ENCODE peak calls at places on chromosome 1, in nine cellular contexts. One of them, this sample, is unnamed.

GRCh38 chr1:229107302-229107815 is 163.6 kb upstream of the RAB4A start:
- DNase-seq in adrenal gland: peak; percentile 6
- DNase-seq in neuronal stem cell: no peak
- DNase-seq in heart right ventricle: no peak
- DNase-seq in K562: no peak
- DNase-seq in upper lobe of right lung: no peak
- DNase-seq in CD8-positive, alpha-beta T cell: no peak
- DNase-seq in SK-N-SH: no peak
- DNase-seq in breast epithelium: no peak
- DNase-seq in this sample: no peak

GRCh38 chr1:88892146-88892877 is 945 bp upstream of the GTF2B start:
- DNase-seq in adrenal gland: no peak
- DNase-seq in neuronal stem cell: no peak
- DNase-seq in heart right ventricle: no peak
- DNase-seq in K562: no peak
- DNase-seq in upper lobe of right lung: no peak
- DNase-seq in CD8-positive, alpha-beta T cell: no peak
- DNase-seq in SK-N-SH: peak; percentile 12
- DNase-seq in breast epithelium: no peak
- DNase-seq in this sample: no peak

GRCh38 chr1:230303822-230304221 is 122.3 kb downstream of the PGBD5 start:
- DNase-seq in adrenal gland: peak; percentile 80
- DNase-seq in neuronal stem cell: no peak
- DNase-seq in heart right ventricle: no peak
- DNase-seq in K562: no peak
- DNase-seq in upper lobe of right lung: no peak
- DNase-seq in CD8-positive, alpha-beta T cell: no peak
- DNase-seq in SK-N-SH: no peak
- DNase-seq in breast epithelium: no peak
- DNase-seq in this sample: no peak

GRCh38 chr1:91440845-91441244 is 36.2 kb upstream of the HFM1 start:
- DNase-seq in adrenal gland: no peak
- DNase-seq in neuronal stem cell: no peak
- DNase-seq in heart right ventricle: no peak
- DNase-seq in K562: no peak
- DNase-seq in upper lobe of right lung: no peak
- DNase-seq in CD8-positive, alpha-beta T cell: no peak
- DNase-seq in SK-N-SH: peak; percentile 21
- DNase-seq in breast epithelium: no peak
- DNase-seq in this sample: no peak

GRCh38 chr1:8014381-8014988 is 11.6 kb downstream of the ERRFI1 start:
- DNase-seq in adrenal gland: no peak
- DNase-seq in neuronal stem cell: no peak
- DNase-seq in heart right ventricle: no peak
- DNase-seq in K562: no peak
- DNase-seq in upper lobe of right lung: no peak
- DNase-seq in CD8-positive, alpha-beta T cell: no peak
- DNase-seq in SK-N-SH: no peak
- DNase-seq in breast epithelium: no peak
- DNase-seq in this sample: no peak

GRCh38 chr1:212366901-212367300 is 47.8 kb downstream of the PACC1 start:
- DNase-seq in adrenal gland: no peak
- DNase-seq in neuronal stem cell: no peak
- DNase-seq in heart right ventricle: no peak
- DNase-seq in K562: no peak
- DNase-seq in upper lobe of right lung: no peak
- DNase-seq in CD8-positive, alpha-beta T cell: no peak
- DNase-seq in SK-N-SH: no peak
- DNase-seq in breast epithelium: no peak
- DNase-seq in this sample: no peak

GRCh38 chr1:226608699-226609505 is 60.3 kb downstream of the STUM start:
- DNase-seq in adrenal gland: peak; percentile 81
- DNase-seq in neuronal stem cell: peak; percentile 72
- DNase-seq in heart right ventricle: peak; percentile 53
- DNase-seq in K562: peak; percentile 85
- DNase-seq in upper lobe of right lung: peak; percentile 81
- DNase-seq in CD8-positive, alpha-beta T cell: peak; percentile 69
- DNase-seq in SK-N-SH: peak; percentile 84
- DNase-seq in breast epithelium: no peak
- DNase-seq in this sample: peak; percentile 89

GRCh38 chr1:8142955-8143629 is 117.0 kb upstream of the ERRFI1 start:
- DNase-seq in adrenal gland: no peak
- DNase-seq in neuronal stem cell: no peak
- DNase-seq in heart right ventricle: no peak
- DNase-seq in K562: no peak
- DNase-seq in upper lobe of right lung: no peak
- DNase-seq in CD8-positive, alpha-beta T cell: no peak
- DNase-seq in SK-N-SH: no peak
- DNase-seq in breast epithelium: no peak
- DNase-seq in this sample: no peak

GRCh38 chr1:235712812-235713211 is 63.2 kb upstream of the GNG4 start:
- DNase-seq in adrenal gland: no peak
- DNase-seq in neuronal stem cell: no peak
- DNase-seq in heart right ventricle: no peak
- DNase-seq in K562: no peak
- DNase-seq in upper lobe of right lung: no peak
- DNase-seq in CD8-positive, alpha-beta T cell: no peak
- DNase-seq in SK-N-SH: no peak
- DNase-seq in breast epithelium: no peak
- DNase-seq in this sample: no peak

GRCh38 chr1:201265771-201266170 is 17.5 kb upstream of the PKP1 start:
- DNase-seq in adrenal gland: no peak
- DNase-seq in neuronal stem cell: no peak
- DNase-seq in heart right ventricle: no peak
- DNase-seq in K562: no peak
- DNase-seq in upper lobe of right lung: no peak
- DNase-seq in CD8-positive, alpha-beta T cell: no peak
- DNase-seq in SK-N-SH: no peak
- DNase-seq in breast epithelium: no peak
- DNase-seq in this sample: no peak

DNA sequence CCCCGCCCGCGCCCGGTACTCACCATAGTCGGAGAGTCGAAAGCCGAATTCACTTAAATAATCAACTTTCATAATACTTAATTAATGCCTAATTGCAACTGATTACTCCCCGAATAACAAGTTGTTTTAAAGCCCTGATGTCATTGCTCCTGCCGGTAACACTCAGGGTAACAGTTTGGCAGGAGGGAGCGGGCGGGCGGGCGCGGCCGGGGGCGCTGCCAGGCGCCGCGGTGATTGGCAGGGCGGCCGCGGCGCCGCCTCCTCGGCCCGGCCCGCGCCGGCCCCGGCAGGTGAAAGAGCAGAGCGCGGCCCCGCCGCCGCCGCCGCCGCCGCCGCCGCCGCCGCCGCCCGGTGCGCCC is 102.2 kb downstream of the CASZ1 start:
- DNase-seq in adrenal gland: no peak
- DNase-seq in neuronal stem cell: no peak
- DNase-seq in heart right ventricle: no peak
- DNase-seq in K562: no peak
- DNase-seq in upper lobe of right lung: no peak
- DNase-seq in CD8-positive, alpha-beta T cell: peak; percentile 72
- DNase-seq in SK-N-SH: no peak
- DNase-seq in breast epithelium: no peak
- DNase-seq in this sample: peak; percentile 59
- H3K4me1 ChIP-seq in adrenal gland: peaks cover 25% of the 10 kb centered on the region
- H3K4me1 ChIP-seq in neuronal stem cell: peaks cover 3% of the 10 kb centered on the region
- H3K4me1 ChIP-seq in heart right ventricle: peaks cover 46% of the 10 kb centered on the region
- H3K4me1 ChIP-seq in K562: peaks cover 3% of the 10 kb centered on the region
- H3K4me1 ChIP-seq in upper lobe of right lung: peaks cover 24% of the 10 kb centered on the region
- H3K4me1 ChIP-seq in CD8-positive, alpha-beta T cell: peaks cover 17% of the 10 kb centered on the region
- H3K4me1 ChIP-seq in SK-N-SH: peaks cover 9% of the 10 kb centered on the region
- H3K4me1 ChIP-seq in breast epithelium: peaks cover 9% of the 10 kb centered on the region
- H3K4me1 ChIP-seq in this sample: no peaks in the 10 kb centered on the region

DNA sequence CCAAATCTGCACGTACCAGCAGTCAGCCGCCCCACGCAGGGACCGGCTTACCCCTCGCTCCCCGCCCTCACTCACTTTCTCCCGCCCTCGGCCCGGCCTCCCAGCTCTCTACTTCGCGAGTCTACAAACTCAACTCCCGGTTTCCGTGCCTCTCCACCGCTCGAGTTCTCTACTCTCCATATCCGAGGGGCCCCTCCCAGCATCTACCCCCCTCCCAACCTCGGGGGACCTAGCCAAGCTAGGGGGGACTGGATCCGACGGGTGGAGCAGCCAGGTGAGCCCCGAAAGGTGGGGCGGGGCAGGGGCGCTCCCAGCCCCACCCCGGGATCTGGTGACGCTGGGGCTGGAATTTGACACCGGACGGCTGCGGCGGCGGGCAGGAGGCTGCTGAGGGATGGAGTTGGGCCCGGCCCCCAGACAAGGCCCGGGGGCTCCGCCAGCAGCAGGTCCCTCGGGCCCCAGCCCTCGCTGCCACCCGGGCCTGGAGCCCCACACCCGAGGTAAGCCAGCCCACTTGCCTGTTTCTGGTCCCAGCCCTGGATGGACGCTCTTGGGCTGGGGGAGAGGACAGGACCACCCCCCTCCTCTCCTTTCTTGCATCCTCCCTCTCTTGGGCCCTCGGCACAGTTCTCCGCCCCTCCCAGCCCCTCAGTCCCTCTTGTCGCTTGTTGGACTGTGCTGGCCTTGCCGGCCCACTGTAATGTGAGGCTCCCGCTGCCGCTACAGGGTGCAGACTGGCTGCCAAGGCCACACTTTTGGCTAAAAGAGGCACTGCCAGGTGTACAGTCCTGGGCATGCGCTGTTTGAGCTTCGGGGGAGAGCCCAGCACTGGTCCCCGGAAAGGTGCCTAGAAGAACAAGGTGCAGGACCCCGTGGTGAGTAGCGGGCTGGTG is at the start of gene ARTN:
- DNase-seq in adrenal gland: no peak
- DNase-seq in neuronal stem cell: peak; percentile 53
- DNase-seq in heart right ventricle: no peak
- DNase-seq in K562: no peak
- DNase-seq in upper lobe of right lung: peak; percentile 75
- DNase-seq in CD8-positive, alpha-beta T cell: no peak
- DNase-seq in SK-N-SH: no peak
- DNase-seq in breast epithelium: no peak
- DNase-seq in this sample: no peak
- H3K4me3 ChIP-seq in adrenal gland: no peak within 1 kb of the TSS
- H3K4me3 ChIP-seq in neuronal stem cell: no peak within 1 kb of the TSS
- H3K4me3 ChIP-seq in heart right ventricle: peak within 1 kb of the TSS; percentile 38
- H3K4me3 ChIP-seq in K562: no peak within 1 kb of the TSS
- H3K4me3 ChIP-seq in upper lobe of right lung: peak within 1 kb of the TSS; percentile 46
- H3K4me3 ChIP-seq in CD8-positive, alpha-beta T cell: no peak within 1 kb of the TSS
- H3K4me3 ChIP-seq in SK-N-SH: no peak within 1 kb of the TSS
- H3K4me3 ChIP-seq in breast epithelium: peak within 1 kb of the TSS; percentile 23
- H3K4me3 ChIP-seq in this sample: no peak within 1 kb of the TSS

DNA sequence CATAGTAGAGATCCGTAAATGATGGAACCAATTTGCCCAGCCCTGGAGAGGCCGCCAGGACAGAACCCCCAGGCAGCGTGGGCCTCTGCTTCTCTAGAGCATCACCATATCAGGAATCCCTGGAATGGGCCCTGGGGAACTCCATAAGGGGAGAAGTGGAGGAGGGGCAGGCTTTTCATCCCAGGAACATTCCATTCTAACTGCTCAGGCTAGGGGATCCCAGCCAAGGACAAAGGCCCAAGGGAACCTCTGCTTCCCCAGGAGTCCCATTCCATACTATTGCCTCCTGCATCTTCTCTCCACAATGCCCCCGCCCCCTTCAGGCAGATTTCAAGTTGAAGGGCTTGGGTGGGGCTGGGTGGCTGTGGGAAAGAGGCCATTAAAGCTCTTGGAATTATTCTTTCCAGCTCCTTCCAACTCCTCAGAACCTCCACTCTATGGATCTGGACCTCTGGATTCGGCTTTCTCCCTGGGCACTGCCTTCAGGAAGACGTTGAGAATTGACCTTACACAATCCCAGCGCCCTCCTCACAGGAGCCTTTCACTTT is 6.0 kb downstream of the TRNP1 start:
- DNase-seq in adrenal gland: peak; percentile 87
- DNase-seq in neuronal stem cell: peak; percentile 59
- DNase-seq in heart right ventricle: peak; percentile 78
- DNase-seq in K562: no peak
- DNase-seq in upper lobe of right lung: peak; percentile 71
- DNase-seq in CD8-positive, alpha-beta T cell: no peak
- DNase-seq in SK-N-SH: no peak
- DNase-seq in breast epithelium: peak; percentile 82
- DNase-seq in this sample: peak; percentile 65
- H3K4me1 ChIP-seq in adrenal gland: peaks cover 18% of the 10 kb centered on the region
- H3K4me1 ChIP-seq in neuronal stem cell: peaks cover 36% of the 10 kb centered on the region
- H3K4me1 ChIP-seq in heart right ventricle: peaks cover 59% of the 10 kb centered on the region
- H3K4me1 ChIP-seq in K562: peaks cover 14% of the 10 kb centered on the region
- H3K4me1 ChIP-seq in upper lobe of right lung: peaks cover 55% of the 10 kb centered on the region
- H3K4me1 ChIP-seq in CD8-positive, alpha-beta T cell: peaks cover 3% of the 10 kb centered on the region
- H3K4me1 ChIP-seq in SK-N-SH: peaks cover 10% of the 10 kb centered on the region
- H3K4me1 ChIP-seq in breast epithelium: peaks cover 8% of the 10 kb centered on the region
- H3K4me1 ChIP-seq in this sample: peaks cover 28% of the 10 kb centered on the region

GRCh38 chr1:247096958-247097357 is 7.2 kb downstream of the ZNF669 start:
- DNase-seq in adrenal gland: no peak
- DNase-seq in neuronal stem cell: no peak
- DNase-seq in heart right ventricle: no peak
- DNase-seq in K562: no peak
- DNase-seq in upper lobe of right lung: no peak
- DNase-seq in CD8-positive, alpha-beta T cell: no peak
- DNase-seq in SK-N-SH: no peak
- DNase-seq in breast epithelium: no peak
- DNase-seq in this sample: no peak

GRCh38 chr1:247103777-247104591 is at the start of gene ZNF669:
- DNase-seq in adrenal gland: peak; percentile 99
- DNase-seq in neuronal stem cell: peak; percentile 92
- DNase-seq in heart right ventricle: peak; percentile 97
- DNase-seq in K562: peak; percentile 99
- DNase-seq in upper lobe of right lung: peak; percentile 98
- DNase-seq in CD8-positive, alpha-beta T cell: peak; percentile 92
- DNase-seq in SK-N-SH: peak; percentile 96
- DNase-seq in breast epithelium: peak; percentile 96
- DNase-seq in this sample: peak; percentile 90

GRCh38 chr1:247102381-247102780 is 1.8 kb downstream of the ZNF669 start:
- DNase-seq in adrenal gland: no peak
- DNase-seq in neuronal stem cell: no peak
- DNase-seq in heart right ventricle: no peak
- DNase-seq in K562: no peak
- DNase-seq in upper lobe of right lung: no peak
- DNase-seq in CD8-positive, alpha-beta T cell: no peak
- DNase-seq in SK-N-SH: no peak
- DNase-seq in breast epithelium: no peak
- DNase-seq in this sample: no peak

GRCh38 chr1:247104965-247105364 is 809 bp upstream of the ZNF669 start:
- DNase-seq in adrenal gland: peak; percentile 49
- DNase-seq in neuronal stem cell: no peak
- DNase-seq in heart right ventricle: no peak
- DNase-seq in K562: no peak
- DNase-seq in upper lobe of right lung: no peak
- DNase-seq in CD8-positive, alpha-beta T cell: no peak
- DNase-seq in SK-N-SH: no peak
- DNase-seq in breast epithelium: no peak
- DNase-seq in this sample: no peak

DNA sequence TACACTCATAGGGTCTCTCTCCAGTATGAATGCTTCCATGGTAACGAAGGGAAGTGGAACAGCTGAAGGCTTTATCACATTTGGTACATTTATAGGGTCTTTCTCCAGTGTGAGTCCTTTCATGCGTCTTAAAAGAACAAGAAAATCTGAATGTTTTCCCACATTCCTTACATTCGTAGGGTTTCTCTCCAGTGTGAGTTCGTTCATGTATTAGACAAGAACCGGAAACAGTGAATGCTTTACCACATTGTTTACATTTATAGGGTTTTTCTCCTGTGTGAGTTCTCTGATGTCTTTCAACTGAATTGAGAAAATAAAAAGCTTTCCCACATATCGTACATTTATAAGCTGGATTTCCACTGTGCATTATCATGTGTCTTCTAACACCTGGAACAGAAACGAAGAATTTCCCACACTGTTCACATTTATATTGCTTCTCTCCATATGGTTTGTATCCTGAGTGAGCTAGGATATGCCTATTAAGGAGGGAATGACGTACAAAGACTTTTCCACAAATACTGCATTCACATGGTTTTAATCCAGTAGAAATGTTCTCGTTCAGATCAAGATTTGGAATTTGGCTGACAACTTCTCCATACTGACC is 3.4 kb downstream of the ZNF669 start:
- DNase-seq in adrenal gland: no peak
- DNase-seq in neuronal stem cell: no peak
- DNase-seq in heart right ventricle: no peak
- DNase-seq in K562: no peak
- DNase-seq in upper lobe of right lung: no peak
- DNase-seq in CD8-positive, alpha-beta T cell: no peak
- DNase-seq in SK-N-SH: no peak
- DNase-seq in breast epithelium: no peak
- DNase-seq in this sample: no peak
- H3K4me3 ChIP-seq in adrenal gland: no peak overlapping the region
- H3K4me3 ChIP-seq in neuronal stem cell: no peak overlapping the region
- H3K4me3 ChIP-seq in heart right ventricle: no peak overlapping the region
- H3K4me3 ChIP-seq in K562: no peak overlapping the region
- H3K4me3 ChIP-seq in upper lobe of right lung: no peak overlapping the region
- H3K4me3 ChIP-seq in CD8-positive, alpha-beta T cell: no peak overlapping the region
- H3K4me3 ChIP-seq in SK-N-SH: no peak overlapping the region
- H3K4me3 ChIP-seq in breast epithelium: no peak overlapping the region
- H3K4me3 ChIP-seq in this sample: no peak overlapping the region